ENCODE peak calls at places on chromosomes 12 and 14, in five cellular contexts. One of them, this sample, is unnamed. For H3K4me1 and H3K9me3, the result is how much of the 10 kb centered on the place peaks cover.

GRCh38 chr12:130714591-130715149 is 1.4 kb downstream of the RIMBP2 start:
- DNase-seq in CD8-positive, alpha-beta memory T cell: no peak
- DNase-seq in heart right ventricle: no peak
- DNase-seq in HCT116: no peak
- DNase-seq in mesenchymal stem cell: no peak
- DNase-seq in this sample: no peak

GRCh38 chr14:33359288-33359881 is 420.7 kb downstream of the NPAS3 start:
- DNase-seq in HCT116: no peak
- DNase-seq in CD8-positive, alpha-beta memory T cell: no peak
- DNase-seq in mesenchymal stem cell: peak
- DNase-seq in heart right ventricle: no peak
- DNase-seq in this sample: no peak

GRCh38 chr12:62270384-62270783 is 10.2 kb downstream of the USP15 start:
- DNase-seq in HCT116: no peak
- DNase-seq in CD8-positive, alpha-beta memory T cell: no peak
- DNase-seq in heart right ventricle: no peak
- DNase-seq in mesenchymal stem cell: no peak
- DNase-seq in this sample: no peak

GRCh38 chr14:32472512-32473472 is 143.7 kb downstream of the AKAP6 start:
- DNase-seq in HCT116: no peak
- DNase-seq in mesenchymal stem cell: peak
- DNase-seq in heart right ventricle: peak
- DNase-seq in CD8-positive, alpha-beta memory T cell: no peak
- DNase-seq in this sample: no peak

GRCh38 chr12:24039113-24039525 is 89.6 kb upstream of the SOX5 start:
- DNase-seq in CD8-positive, alpha-beta memory T cell: no peak
- DNase-seq in mesenchymal stem cell: peak
- DNase-seq in heart right ventricle: no peak
- DNase-seq in HCT116: no peak
- DNase-seq in this sample: no peak

GRCh38 chr12:15532364-15532977 is 210.2 kb downstream of the PTPRO start:
- DNase-seq in CD8-positive, alpha-beta memory T cell: no peak
- DNase-seq in HCT116: peak
- DNase-seq in mesenchymal stem cell: peak
- DNase-seq in heart right ventricle: no peak
- DNase-seq in this sample: peak

GRCh38 chr14:100428727-100429126 is 105.6 kb downstream of the SLC25A47 start:
- DNase-seq in CD8-positive, alpha-beta memory T cell: no peak
- DNase-seq in heart right ventricle: no peak
- DNase-seq in HCT116: no peak
- DNase-seq in mesenchymal stem cell: peak
- DNase-seq in this sample: no peak

GRCh38 chr14:105069887-105070759 is 4.9 kb upstream of the GPR132 start:
- DNase-seq in mesenchymal stem cell: peak
- DNase-seq in heart right ventricle: peak
- DNase-seq in HCT116: no peak
- DNase-seq in CD8-positive, alpha-beta memory T cell: no peak
- DNase-seq in this sample: no peak

GRCh38 chr14:34170891-34171290 is 220.0 kb upstream of the EGLN3 start:
- DNase-seq in HCT116: no peak
- DNase-seq in heart right ventricle: no peak
- DNase-seq in mesenchymal stem cell: no peak
- DNase-seq in CD8-positive, alpha-beta memory T cell: no peak
- DNase-seq in this sample: no peak

GRCh38 chr12:56713345-56713744 is 11.8 kb downstream of the NACA start:
- DNase-seq in mesenchymal stem cell: no peak
- DNase-seq in CD8-positive, alpha-beta memory T cell: no peak
- DNase-seq in heart right ventricle: no peak
- DNase-seq in HCT116: no peak
- DNase-seq in this sample: no peak

GRCh38 chr14:54893151-54893760 is 9.4 kb downstream of the GCH1 start:
- DNase-seq in mesenchymal stem cell: peak
- DNase-seq in CD8-positive, alpha-beta memory T cell: no peak
- DNase-seq in heart right ventricle: peak
- DNase-seq in HCT116: peak
- DNase-seq in this sample: peak

GRCh38 chr12:22518067-22518719 is 26.1 kb downstream of the C2CD5 start:
- DNase-seq in HCT116: no peak
- DNase-seq in CD8-positive, alpha-beta memory T cell: no peak
- DNase-seq in mesenchymal stem cell: no peak
- DNase-seq in heart right ventricle: peak
- DNase-seq in this sample: no peak

GRCh38 chr14:58430156-58430555 is 2.6 kb downstream of the KIAA0586 start:
- DNase-seq in CD8-positive, alpha-beta memory T cell: no peak
- DNase-seq in heart right ventricle: no peak
- DNase-seq in mesenchymal stem cell: peak
- DNase-seq in HCT116: no peak
- DNase-seq in this sample: no peak

GRCh38 chr12:100512692-100513091 is 39.0 kb downstream of the NR1H4 start:
- DNase-seq in heart right ventricle: no peak
- DNase-seq in mesenchymal stem cell: no peak
- DNase-seq in CD8-positive, alpha-beta memory T cell: no peak
- DNase-seq in HCT116: no peak
- DNase-seq in this sample: no peak

GRCh38 chr12:2016862-2017723 is 12.8 kb upstream of the DCP1B start:
- DNase-seq in mesenchymal stem cell: no peak
- DNase-seq in heart right ventricle: no peak
- DNase-seq in CD8-positive, alpha-beta memory T cell: no peak
- DNase-seq in HCT116: no peak
- DNase-seq in this sample: no peak

DNA sequence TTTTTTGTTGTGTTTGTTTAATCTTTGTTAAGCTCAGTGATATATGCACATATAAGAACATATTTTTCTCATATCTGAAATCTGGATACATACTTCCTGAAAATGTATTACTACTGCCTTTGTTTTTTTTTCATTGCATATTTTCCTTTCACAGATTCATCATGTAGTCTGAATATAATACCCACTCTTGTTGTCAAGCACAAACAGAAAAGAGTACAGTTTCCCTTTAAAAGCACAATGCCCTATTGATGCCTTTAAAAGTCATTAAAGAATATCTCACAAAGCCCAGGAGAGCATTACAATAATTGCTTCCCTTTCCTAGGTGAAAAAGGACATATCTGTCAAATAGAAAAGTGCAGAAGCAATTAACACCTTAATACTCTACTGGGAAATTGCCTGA is 107.5 kb downstream of the GRIP1 start:
- DNase-seq in HCT116: no peak
- DNase-seq in mesenchymal stem cell: no peak
- DNase-seq in heart right ventricle: no peak
- DNase-seq in CD8-positive, alpha-beta memory T cell: no peak
- DNase-seq in this sample: no peak
- H3K4me1 ChIP-seq in HCT116: under half
- H3K4me1 ChIP-seq in mesenchymal stem cell: under half
- H3K4me1 ChIP-seq in heart right ventricle: under half
- H3K4me1 ChIP-seq in CD8-positive, alpha-beta memory T cell: under half
- H3K4me1 ChIP-seq in this sample: under half

DNA sequence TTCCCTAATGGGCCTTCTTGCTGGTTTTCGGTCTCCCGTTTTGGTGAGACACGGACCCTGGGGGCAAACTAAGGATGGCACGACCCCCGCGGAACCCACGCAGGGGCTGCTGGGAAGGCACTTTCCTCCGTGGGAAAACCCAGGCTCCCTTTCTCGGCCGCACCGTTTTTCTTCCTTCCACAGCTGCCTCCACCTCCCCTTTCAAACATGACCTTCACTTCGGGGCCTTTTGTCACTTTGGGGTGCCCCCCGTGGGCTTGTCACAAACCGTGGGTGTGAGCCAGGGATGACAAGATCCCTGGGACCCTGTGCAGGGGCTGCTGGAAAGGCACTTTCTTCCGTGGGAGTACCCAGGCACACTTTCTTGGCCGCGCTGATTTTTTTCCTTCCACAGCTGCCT is 268.7 kb downstream of the ALG10 start:
- DNase-seq in CD8-positive, alpha-beta memory T cell: no peak
- DNase-seq in HCT116: no peak
- DNase-seq in heart right ventricle: no peak
- DNase-seq in mesenchymal stem cell: no peak
- DNase-seq in this sample: no peak
- H3K9me3 ChIP-seq in CD8-positive, alpha-beta memory T cell: under half
- H3K9me3 ChIP-seq in HCT116: under half
- H3K9me3 ChIP-seq in heart right ventricle: under half
- H3K9me3 ChIP-seq in mesenchymal stem cell: under half
- H3K9me3 ChIP-seq in this sample: under half

DNA sequence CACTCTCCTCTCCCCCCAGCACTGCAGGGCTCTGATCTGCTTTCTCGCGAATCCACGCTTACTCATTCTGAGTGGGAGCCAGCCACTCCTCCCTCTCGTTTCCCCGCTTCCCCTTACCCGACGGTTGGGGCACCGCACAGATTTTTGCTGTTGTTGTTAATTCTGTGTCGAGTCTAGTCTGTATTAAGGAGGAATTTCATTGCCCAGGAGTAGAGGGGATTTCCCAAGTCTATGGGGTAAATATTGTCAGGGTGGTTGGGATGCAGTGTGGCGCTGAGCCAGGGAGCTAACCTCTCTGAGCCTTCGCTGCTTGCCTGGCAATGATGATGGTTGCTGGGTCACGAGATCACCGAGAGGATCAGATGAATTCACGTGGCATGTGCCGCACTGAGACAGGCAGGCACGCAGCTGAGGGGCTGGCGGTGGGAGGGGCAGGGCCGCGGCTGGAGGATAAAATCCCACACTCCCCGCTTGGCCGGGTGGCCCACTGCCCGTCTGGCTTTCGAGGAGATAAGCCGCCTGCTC is 18.5 kb downstream of the NCOR2 start:
- DNase-seq in mesenchymal stem cell: peak
- DNase-seq in heart right ventricle: peak
- DNase-seq in HCT116: no peak
- DNase-seq in CD8-positive, alpha-beta memory T cell: no peak
- DNase-seq in this sample: no peak
- H3K4me1 ChIP-seq in mesenchymal stem cell: half or more
- H3K4me1 ChIP-seq in heart right ventricle: half or more
- H3K4me1 ChIP-seq in HCT116: half or more
- H3K4me1 ChIP-seq in CD8-positive, alpha-beta memory T cell: under half
- H3K4me1 ChIP-seq in this sample: half or more

GRCh38 chr14:76311410-76311758 is 64.6 kb upstream of the ESRRB start:
- DNase-seq in heart right ventricle: no peak
- DNase-seq in CD8-positive, alpha-beta memory T cell: no peak
- DNase-seq in HCT116: no peak
- DNase-seq in mesenchymal stem cell: no peak
- DNase-seq in this sample: no peak
- H3K9me3 ChIP-seq in heart right ventricle: under half
- H3K9me3 ChIP-seq in CD8-positive, alpha-beta memory T cell: under half
- H3K9me3 ChIP-seq in HCT116: under half
- H3K9me3 ChIP-seq in mesenchymal stem cell: under half
- H3K9me3 ChIP-seq in this sample: under half

DNA sequence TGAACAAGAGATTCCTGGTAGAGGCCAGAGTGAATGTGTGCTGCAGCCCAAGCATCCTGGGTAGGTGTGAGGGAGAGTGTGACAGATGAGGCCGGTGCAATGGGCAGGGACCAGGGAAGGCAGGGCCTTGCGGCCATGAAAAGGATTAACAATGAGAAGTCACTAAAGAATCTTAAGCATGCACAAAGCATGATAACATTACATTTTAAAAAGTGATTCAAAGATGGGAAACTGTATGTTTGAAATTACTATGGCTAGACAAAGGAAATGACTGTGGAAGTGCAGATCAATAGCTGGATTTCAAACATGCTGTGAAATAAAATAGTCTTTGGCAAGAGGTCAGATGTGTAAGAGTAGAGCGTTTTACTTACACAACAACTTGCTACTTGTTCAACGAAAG is 175.6 kb downstream of the CCDC59 start:
- DNase-seq in CD8-positive, alpha-beta memory T cell: no peak
- DNase-seq in HCT116: no peak
- DNase-seq in heart right ventricle: no peak
- DNase-seq in mesenchymal stem cell: no peak
- DNase-seq in this sample: no peak
- H3K4me1 ChIP-seq in CD8-positive, alpha-beta memory T cell: under half
- H3K4me1 ChIP-seq in HCT116: under half
- H3K4me1 ChIP-seq in heart right ventricle: under half
- H3K4me1 ChIP-seq in mesenchymal stem cell: under half
- H3K4me1 ChIP-seq in this sample: under half

DNA sequence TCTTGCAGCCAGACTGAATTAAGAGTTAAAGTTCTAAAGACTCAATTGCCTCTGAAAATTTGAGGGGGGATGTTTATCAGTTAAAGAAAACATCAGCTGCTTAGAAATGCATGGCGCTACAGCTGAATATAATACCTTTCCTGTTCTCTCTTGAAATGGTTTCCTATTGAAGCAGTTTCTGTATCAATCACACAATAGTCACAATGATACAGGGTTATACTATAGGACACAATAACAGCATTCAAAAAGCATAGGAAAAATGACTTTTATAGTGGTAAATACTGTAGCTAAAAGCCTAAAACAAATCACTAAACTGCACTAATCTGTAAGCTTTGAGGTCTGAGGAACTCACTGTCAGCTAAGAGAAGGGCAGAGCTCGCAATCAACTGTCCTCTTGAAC is 15.2 kb downstream of the MDGA2 start:
- DNase-seq in HCT116: no peak
- DNase-seq in CD8-positive, alpha-beta memory T cell: no peak
- DNase-seq in mesenchymal stem cell: no peak
- DNase-seq in heart right ventricle: no peak
- DNase-seq in this sample: no peak
- H3K9me3 ChIP-seq in HCT116: under half
- H3K9me3 ChIP-seq in CD8-positive, alpha-beta memory T cell: under half
- H3K9me3 ChIP-seq in mesenchymal stem cell: under half
- H3K9me3 ChIP-seq in heart right ventricle: under half
- H3K9me3 ChIP-seq in this sample: under half

DNA sequence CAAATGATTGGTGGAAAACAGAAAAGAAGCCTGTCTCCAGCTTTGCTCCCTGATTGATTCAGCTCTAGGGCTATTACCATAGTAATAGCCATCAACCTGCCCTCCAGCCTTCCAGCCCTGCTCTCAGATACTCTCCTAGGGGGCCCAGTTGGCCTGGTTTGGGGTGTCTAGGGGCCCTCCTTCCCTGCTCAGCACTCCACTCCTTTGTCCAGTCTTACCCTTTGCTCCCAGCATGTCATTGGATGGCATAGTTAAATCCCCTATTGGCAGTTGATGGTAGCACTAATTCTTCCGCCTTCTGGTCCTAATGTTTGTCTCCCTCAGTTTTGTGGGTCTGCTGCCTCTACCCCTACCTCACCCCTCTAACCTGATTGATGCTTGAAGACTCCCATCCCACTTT is 175.4 kb upstream of the PELI2 start:
- DNase-seq in mesenchymal stem cell: no peak
- DNase-seq in HCT116: no peak
- DNase-seq in CD8-positive, alpha-beta memory T cell: no peak
- DNase-seq in heart right ventricle: no peak
- DNase-seq in this sample: no peak
- H3K4me1 ChIP-seq in mesenchymal stem cell: under half
- H3K4me1 ChIP-seq in HCT116: under half
- H3K4me1 ChIP-seq in CD8-positive, alpha-beta memory T cell: under half
- H3K4me1 ChIP-seq in heart right ventricle: under half
- H3K4me1 ChIP-seq in this sample: under half

GRCh38 chr14:26527095-26527494 is 70.7 kb downstream of the NOVA1 start:
- DNase-seq in heart right ventricle: no peak
- DNase-seq in mesenchymal stem cell: peak
- DNase-seq in CD8-positive, alpha-beta memory T cell: no peak
- DNase-seq in HCT116: no peak
- DNase-seq in this sample: no peak
- H3K9me3 ChIP-seq in heart right ventricle: under half
- H3K9me3 ChIP-seq in mesenchymal stem cell: under half
- H3K9me3 ChIP-seq in CD8-positive, alpha-beta memory T cell: under half
- H3K9me3 ChIP-seq in HCT116: under half
- H3K9me3 ChIP-seq in this sample: under half

This sample was measured in CD4-positive, alpha-beta memory T cell.